ENCODE peak calls at places on chromosomes 13 and 19, in six cellular contexts. N, L, J, O, U and I are unnamed samples.

GRCh38 chr19:41264581-41265375 is 606 bp downstream of the HNRNPUL1 start:
- DNase-seq in O (peak; percentile 54), U (peak; percentile 43), J (no peak), L (no peak), N (peak; percentile 62), I (peak; percentile 54)

GRCh38 chr19:7865262-7865911 is 8.8 kb downstream of the PRR36 start:
- DNase-seq in O (peak; percentile 22), U (no peak), J (no peak), N (no peak), L (no peak), I (no peak)

GRCh38 chr19:48403606-48404005 is 10.1 kb downstream of the GRIN2D start:
- DNase-seq in N (no peak), U (no peak), O (peak; percentile 61), J (peak; percentile 90), L (no peak), I (no peak)

GRCh38 chr13:80341771-80342271 is 895 bp upstream of the SPRY2 start:
- DNase-seq in J (peak; percentile 77), U (no peak), O (no peak), N (no peak), L (no peak), I (peak; percentile 46)

GRCh38 chr19:20558571-20558970 is 7.0 kb downstream of the ZNF737 start:
- DNase-seq in J (no peak), O (no peak), L (no peak), U (no peak), N (no peak), I (no peak)

GRCh38 chr13:27573265-27573664 is 47.1 kb downstream of the LNX2 start:
- DNase-seq in U (no peak), O (no peak), J (no peak), L (no peak), N (no peak), I (no peak)

GRCh38 chr19:8220481-8220880 is 11.3 kb downstream of the CERS4 start:
- DNase-seq in N (no peak), O (no peak), U (no peak), J (no peak), L (no peak), I (no peak)

GRCh38 chr19:11058246-11059030 is 30.8 kb upstream of the LDLR start:
- DNase-seq in O (no peak), J (no peak), N (no peak), L (no peak), U (no peak), I (no peak)

GRCh38 chr19:16266586-16266942 is 58.1 kb upstream of the KLF2 start:
- DNase-seq in U (no peak), L (no peak), N (no peak), O (no peak), J (no peak), I (no peak)

GRCh38 chr13:30874561-30874960 is 31.5 kb upstream of the MEDAG start:
- DNase-seq in U (no peak), L (no peak), J (no peak), O (no peak), N (no peak), I (no peak)

GRCh38 chr13:107590556-107590955 is 624.8 kb downstream of the LIG4 start:
- DNase-seq in O (no peak), N (no peak), J (no peak), U (no peak), L (no peak), I (no peak)

GRCh38 chr19:277581-278165 is 13.5 kb downstream of the PLPP2 start:
- DNase-seq in O (no peak), L (no peak), J (no peak), U (no peak), N (no peak), I (no peak)

GRCh38 chr13:45623516-45624090 is 8.1 kb upstream of the ERICH6B start:
- DNase-seq in O (no peak), U (no peak), J (no peak), N (no peak), L (no peak), I (no peak)

GRCh38 chr19:15418112-15418587 is 638 bp downstream of the AKAP8L start:
- DNase-seq in N (no peak), U (no peak), L (no peak), J (no peak), O (no peak), I (no peak)

GRCh38 chr19:55667958-55668357 is 7.1 kb upstream of the EPN1 start:
- DNase-seq in J (no peak), L (no peak), N (no peak), O (no peak), U (peak; percentile 72), I (no peak)

GRCh38 chr19:3555653-3556422 is 1.5 kb downstream of the MFSD12 start:
- DNase-seq in N (no peak), O (no peak), U (no peak), L (no peak), J (peak; percentile 76), I (no peak)

GRCh38 chr13:33676700-33677048 is 141.3 kb upstream of the RFC3 start:
- DNase-seq in O (no peak), L (no peak), J (no peak), U (peak; percentile 64), N (peak; percentile 28), I (peak; percentile 69)

GRCh38 chr13:49305824-49306425 is 58.2 kb downstream of the CDADC1 start:
- DNase-seq in N (no peak), O (no peak), J (no peak), L (no peak), U (no peak), I (no peak)

GRCh38 chr13:49307365-49307764 is 59.6 kb downstream of the CDADC1 start:
- DNase-seq in J (no peak), L (no peak), U (no peak), N (no peak), O (no peak), I (no peak)

GRCh38 chr13:49308977-49309408 is 61.3 kb downstream of the CDADC1 start:
- DNase-seq in O (no peak), J (no peak), N (no peak), L (no peak), U (peak; percentile 91), I (peak; percentile 66)

GRCh38 chr13:49310251-49310650 is 62.5 kb downstream of the CDADC1 start:
- DNase-seq in J (no peak), O (no peak), U (no peak), N (no peak), L (no peak), I (no peak)

GRCh38 chr13:49308104-49308875 is 60.6 kb downstream of the CDADC1 start:
- DNase-seq in O (no peak), L (no peak), U (peak; percentile 86), N (no peak), J (no peak), I (peak; percentile 93)
- TF ChIP-seq POLR2AphosphoS5 in O (no peak), L (no peak), U (peak; percentile 95), N (no peak), J (peak; percentile 53), I (peak; percentile 77)

GRCh38 chr19:19439083-19439482 is 33.6 kb downstream of the GATAD2A start:
- DNase-seq in O (no peak), U (no peak), J (no peak), L (no peak), N (no peak), I (no peak)
- TF ChIP-seq POLR2AphosphoS5 in O (no peak), U (no peak), J (no peak), L (no peak), N (no peak), I (no peak)

DNA sequence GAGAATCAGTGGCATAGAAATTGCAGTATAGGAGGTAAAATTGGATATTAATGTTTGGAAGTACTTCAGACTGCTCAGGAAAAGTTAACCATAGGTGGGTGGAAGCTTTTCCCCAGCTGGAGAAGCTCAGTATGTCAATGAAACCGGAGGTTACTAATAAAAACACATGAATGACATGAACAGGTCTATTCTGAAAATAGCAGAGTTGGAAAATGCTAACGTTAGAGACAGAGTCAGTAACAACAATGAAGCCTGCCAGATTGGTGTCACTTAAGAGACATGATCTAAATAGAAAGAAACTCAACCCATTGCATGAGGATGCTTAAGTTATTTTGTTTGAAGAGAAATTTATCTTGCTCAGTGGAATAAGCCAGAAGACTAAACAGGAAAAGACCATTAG is 364.5 kb downstream of the DNAJC15 start:
- DNase-seq in L (no peak), U (no peak), N (no peak), J (no peak), O (no peak), I (no peak)
- TF ChIP-seq POLR2AphosphoS5 in L (no peak), U (no peak), N (no peak), J (no peak), O (no peak), I (no peak)

GRCh38 chr13:106496072-106496997 is 39.1 kb downstream of the EFNB2 start:
- DNase-seq in U (no peak), O (no peak), N (no peak), J (no peak), L (no peak), I (no peak)
- TF ChIP-seq POLR2AphosphoS5 in U (no peak), O (no peak), N (no peak), J (peak; percentile 79), L (no peak), I (no peak)

DNA sequence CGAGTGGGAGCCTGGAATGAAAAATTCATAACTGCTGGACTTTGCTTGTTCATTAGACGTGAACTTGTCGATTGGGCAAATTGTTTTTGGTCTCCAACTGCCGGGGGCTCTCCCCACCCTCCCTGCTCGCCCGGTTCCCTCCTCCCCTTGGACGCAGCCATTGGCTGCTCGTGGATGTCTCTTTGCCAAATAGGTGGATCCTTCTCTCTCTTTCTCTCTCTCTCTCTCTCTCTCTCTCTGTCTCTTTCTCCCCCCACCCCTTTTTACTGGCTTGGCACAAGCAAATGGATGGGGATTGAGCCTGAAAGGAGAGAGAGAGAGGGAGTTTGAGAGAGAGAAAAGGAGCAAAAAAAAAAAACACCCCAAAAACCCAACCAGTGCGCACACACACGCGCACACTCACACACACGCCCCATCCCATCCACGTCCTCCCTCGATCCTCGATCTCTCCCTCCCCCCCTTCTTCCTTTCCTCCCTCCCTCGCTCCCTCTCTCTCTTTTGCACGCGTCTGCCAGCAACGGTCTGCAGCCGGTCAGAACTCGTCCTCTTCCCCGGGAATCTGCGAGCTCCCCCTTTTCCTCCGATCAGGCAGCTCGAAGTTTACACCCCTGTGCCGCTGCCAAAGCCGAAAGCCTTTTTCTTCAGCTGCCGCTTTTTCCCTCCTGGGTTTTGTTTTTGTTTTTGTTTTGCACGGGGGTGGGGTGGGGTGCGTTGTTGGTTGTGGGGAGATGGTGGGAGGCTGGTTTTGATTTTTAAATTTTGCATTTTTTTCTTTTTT is 27.8 kb downstream of the NFIX start:
- DNase-seq in J (no peak), L (no peak), O (no peak), U (peak; percentile 68), N (peak; percentile 7), I (peak; percentile 91)
- TF ChIP-seq POLR2AphosphoS5 in J (peak; percentile 3), L (peak; percentile 48), O (no peak), U (peak; percentile 11), N (no peak), I (peak; percentile 78)

DNA sequence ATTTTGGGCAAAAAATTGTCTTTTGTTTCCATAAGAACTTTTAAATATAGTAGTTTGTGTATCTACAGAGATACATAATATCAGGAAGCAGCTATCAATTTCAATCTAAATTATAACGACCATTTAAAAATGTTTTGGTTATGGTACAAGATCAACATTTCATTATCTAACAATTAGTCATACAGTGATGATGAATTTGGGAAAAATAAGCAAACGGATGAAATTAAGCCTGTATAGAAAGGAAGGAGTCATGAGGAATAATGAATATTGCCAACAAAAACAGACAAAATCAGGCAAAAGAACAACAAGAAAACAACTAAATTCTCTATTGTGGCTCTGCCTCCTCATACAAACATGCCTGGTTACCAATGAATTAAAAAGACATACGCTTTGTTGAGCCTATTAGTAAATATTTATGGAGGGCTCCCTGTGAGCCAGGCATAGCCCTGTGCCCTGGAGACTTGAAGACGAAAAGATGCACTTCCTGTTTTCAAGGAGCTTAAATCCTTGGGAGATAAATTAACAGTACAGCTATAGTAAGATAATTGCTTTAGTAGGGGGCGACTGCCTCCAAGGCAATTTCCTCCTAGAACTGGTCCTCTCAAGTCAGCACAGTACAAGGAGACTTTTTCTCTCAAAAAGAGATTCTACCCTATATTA is 73.0 kb downstream of the NALCN start:
- DNase-seq in N (no peak), J (no peak), O (no peak), U (no peak), L (no peak), I (no peak)
- TF ChIP-seq POLR2AphosphoS5 in N (no peak), J (no peak), O (no peak), U (no peak), L (no peak), I (no peak)